ENCODE peak calls at places on chromosomes 13 and 19, in four cellular contexts. F is HFFc6, J is tibial nerve, C is brain microvascular endothelial cell. R is an unnamed sample.
A peak's percentile ranks its signal among the peaks of the same experiment; 100 is the strongest.

GRCh38 chr19:10419646-10420443 is 493 bp upstream of the PDE4A start:
- DNase-seq in F (peak; percentile 66), J (no peak), C (peak; percentile 91), R (peak; percentile 45)

GRCh38 chr19:22609630-22610029 is 24.5 kb upstream of the ZNF492 start:
- DNase-seq in F (no peak), J (no peak), C (no peak), R (no peak)

GRCh38 chr19:35025969-35026368 is 4.3 kb upstream of the SCN1B start:
- DNase-seq in F (no peak), J (no peak), C (no peak), R (no peak)

GRCh38 chr19:43570174-43570791 is 5.0 kb downstream of the XRCC1 start:
- DNase-seq in F (no peak), J (no peak), C (no peak), R (no peak)

GRCh38 chr13:70960841-70961443 is 852.7 kb upstream of the KLHL1 start:
- DNase-seq in F (peak; percentile 12), J (peak; percentile 22), C (peak; percentile 20), R (peak; percentile 2)

GRCh38 chr13:88456155-88456554 is 785.0 kb downstream of the SLITRK5 start:
- DNase-seq in F (no peak), J (no peak), C (no peak), R (no peak)

GRCh38 chr13:60591348-60591747 is 194.3 kb downstream of the TDRD3 start:
- DNase-seq in F (peak; percentile 1), J (no peak), C (peak; percentile 13), R (peak; percentile 95)

GRCh38 chr13:20439261-20439660 is 86.4 kb downstream of the CRYL1 start:
- DNase-seq in F (no peak), J (no peak), C (no peak), R (peak; percentile 51)

GRCh38 chr19:38155453-38155852 is 68.6 kb downstream of the DPF1 start:
- DNase-seq in F (no peak), J (no peak), C (peak; percentile 28), R (peak; percentile 14)

GRCh38 chr13:43291289-43292055 is 268.1 kb downstream of the DNAJC15 start:
- DNase-seq in F (no peak), J (no peak), C (no peak), R (no peak)

GRCh38 chr19:58581227-58582141 is 8.3 kb upstream of the MZF1 start:
- DNase-seq in F (peak; percentile 78), J (peak; percentile 89), C (peak; percentile 85), R (peak; percentile 87)

GRCh38 chr13:24208314-24208713 is 47.8 kb downstream of the SPATA13 start:
- DNase-seq in F (peak; percentile 80), J (peak; percentile 19), C (peak; percentile 84), R (peak; percentile 89)

GRCh38 chr13:80923907-80924306 is 583.0 kb upstream of the SPRY2 start:
- DNase-seq in F (no peak), J (no peak), C (no peak), R (no peak)

GRCh38 chr19:18520848-18521691 is 800 bp downstream of the ELL start:
- DNase-seq in F (no peak), J (peak; percentile 62), C (no peak), R (no peak)

GRCh38 chr19:13001502-13002388 is 6.5 kb downstream of the NFIX start:
- DNase-seq in F (no peak), J (peak; percentile 78), C (no peak), R (peak; percentile 87)

GRCh38 chr13:112172641-112173171 is 105.8 kb downstream of the SOX1 start:
- DNase-seq in F (no peak), J (no peak), C (no peak), R (no peak)

GRCh38 chr13:97889803-97890202 is 63.7 kb upstream of the IPO5 start:
- DNase-seq in F (no peak), J (peak; percentile 84), C (no peak), R (peak; percentile 20)

GRCh38 chr13:100483836-100484381 is 104.7 kb downstream of the GGACT start:
- DNase-seq in F (no peak), J (no peak), C (no peak), R (no peak)

GRCh38 chr13:31334994-31335549 is 135.3 kb downstream of the B3GLCT start:
- DNase-seq in F (no peak), J (no peak), C (no peak), R (no peak)
- TF ChIP-seq CTCF in F (no peak), J (no peak), C (no peak), R (no peak)

GRCh38 chr13:45445053-45445452 is 19.7 kb upstream of the COG3 start:
- DNase-seq in F (no peak), J (no peak), C (no peak), R (no peak)

GRCh38 chr13:45446181-45446580 is 18.6 kb upstream of the COG3 start:
- DNase-seq in F (peak; percentile 76), J (no peak), C (peak; percentile 67), R (peak; percentile 75)

GRCh38 chr13:45439000-45439399 is 20.8 kb upstream of the SLC25A30 start:
- DNase-seq in F (no peak), J (no peak), C (no peak), R (no peak)

GRCh38 chr13:45439781-45440462 is 21.7 kb upstream of the SLC25A30 start:
- DNase-seq in F (no peak), J (no peak), C (no peak), R (no peak)

GRCh38 chr13:45441633-45442032 is 23.1 kb upstream of the COG3 start:
- DNase-seq in F (no peak), J (no peak), C (peak; percentile 11), R (peak; percentile 3)
- TF ChIP-seq CTCF in F (peak; percentile 40), J (no peak), C (peak; percentile 54), R (peak; percentile 32)

DNA sequence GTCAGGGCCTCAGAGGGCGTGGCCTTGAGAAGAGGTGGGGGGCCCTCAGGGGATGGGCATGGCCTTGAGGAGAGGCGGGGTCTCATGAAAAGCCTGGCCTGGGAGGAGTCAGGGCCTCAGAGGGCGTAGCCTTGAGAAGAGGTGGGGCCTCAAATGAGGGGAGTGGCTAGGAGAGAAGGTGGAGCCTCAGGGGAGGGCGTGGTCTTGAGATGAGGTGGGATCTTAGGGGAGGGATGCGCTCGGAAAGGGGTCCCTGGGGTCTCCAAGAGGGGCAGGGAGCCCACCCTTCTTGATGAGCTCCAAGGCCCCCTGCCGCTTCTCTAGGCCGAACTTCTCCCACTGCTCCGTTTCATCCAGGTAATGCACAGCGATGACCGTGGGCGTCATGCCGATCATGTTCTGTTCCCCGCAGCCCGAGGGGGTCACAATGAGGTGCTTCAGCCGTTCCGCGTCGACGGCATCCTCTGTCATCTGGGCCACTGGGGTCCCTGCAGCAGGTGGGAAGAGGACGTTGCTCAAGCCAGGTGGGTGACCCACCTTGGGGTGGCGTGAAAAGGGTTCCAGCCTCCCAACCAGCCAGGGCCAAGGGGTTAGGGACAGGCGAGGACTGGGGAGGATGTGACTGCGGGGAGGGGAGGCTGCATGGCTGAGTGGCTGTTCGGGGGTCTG is 24.3 kb upstream of the TNFSF14 start:
- DNase-seq in F (no peak), J (no peak), C (no peak), R (no peak)
- TF ChIP-seq CTCF in F (no peak), J (no peak), C (no peak), R (no peak)

GRCh38 chr19:20964798-20965197 is 41.7 kb downstream of the ZNF85 start:
- DNase-seq in F (no peak), J (no peak), C (no peak), R (no peak)
- TF ChIP-seq CTCF in F (no peak), J (no peak), C (peak; percentile 9), R (no peak)

GRCh38 chr19:16001481-16002312 is 52.9 kb downstream of the OR10H4 start:
- DNase-seq in F (peak; percentile 43), J (peak; percentile 16), C (peak; percentile 54), R (peak; percentile 86)
- TF ChIP-seq CTCF in F (no peak), J (no peak), C (peak; percentile 10), R (peak; percentile 17)

GRCh38 chr13:31044658-31045620 is 112.5 kb downstream of the TEX26 start:
- DNase-seq in F (no peak), J (no peak), C (no peak), R (no peak)
- TF ChIP-seq CTCF in F (peak; percentile 39), J (no peak), C (peak; percentile 2), R (no peak)

GRCh38 chr13:72570019-72570418 is 157.4 kb downstream of the MZT1 start:
- DNase-seq in F (no peak), J (no peak), C (no peak), R (no peak)

GRCh38 chr13:72562686-72563085 is 164.7 kb downstream of the MZT1 start:
- DNase-seq in F (no peak), J (no peak), C (no peak), R (no peak)

GRCh38 chr13:72561791-72562190 is 165.6 kb downstream of the MZT1 start:
- DNase-seq in F (no peak), J (no peak), C (no peak), R (no peak)

GRCh38 chr13:72565893-72566292 is 161.5 kb downstream of the MZT1 start:
- DNase-seq in F (peak; percentile 10), J (no peak), C (peak; percentile 11), R (peak; percentile 3)

GRCh38 chr13:72567566-72567965 is 159.9 kb downstream of the MZT1 start:
- DNase-seq in F (no peak), J (no peak), C (no peak), R (no peak)
- TF ChIP-seq CTCF in F (no peak), J (no peak), C (peak; percentile 4), R (no peak)

GRCh38 chr19:42247631-42248199 is 5.3 kb upstream of the GSK3A start:
- DNase-seq in F (no peak), J (no peak), C (no peak), R (no peak)

GRCh38 chr19:42246869-42247630 is 4.6 kb upstream of the GSK3A start:
- DNase-seq in F (no peak), J (no peak), C (no peak), R (no peak)

GRCh38 chr19:42244452-42245220 is 2.2 kb upstream of the GSK3A start:
- DNase-seq in F (peak; percentile 92), J (peak; percentile 89), C (peak; percentile 92), R (peak; percentile 93)

GRCh38 chr19:42248270-42249148 is 6.1 kb upstream of the GSK3A start:
- DNase-seq in F (no peak), J (no peak), C (no peak), R (no peak)

GRCh38 chr19:42246143-42246868 is 3.9 kb upstream of the GSK3A start:
- DNase-seq in F (peak; percentile 78), J (peak; percentile 63), C (peak; percentile 77), R (peak; percentile 81)
- TF ChIP-seq CTCF in F (peak; percentile 83), J (peak; percentile 41), C (peak; percentile 89), R (peak; percentile 77)